ENCODE peak calls at places on chromosomes 1 and 21, in five cellular contexts. Z, W, K, U and T are unnamed samples.

GRCh38 chr1:55140137-55140536 is 75.0 kb downstream of the USP24 start:
- DNase-seq in W (no peak), U (no peak), K (no peak), Z (no peak), T (no peak)

GRCh38 chr1:112457965-112458364 is 50.8 kb upstream of the WNT2B start:
- DNase-seq in W (no peak), Z (no peak), U (no peak), K (no peak), T (no peak)

GRCh38 chr1:25677193-25677773 is 60.7 kb downstream of the MAN1C1 start:
- DNase-seq in U (no peak), W (no peak), Z (no peak), K (no peak), T (no peak)

GRCh38 chr1:63795455-63795854 is 21.6 kb downstream of the ROR1 start:
- DNase-seq in Z (no peak), K (no peak), U (peak; percentile 94), W (no peak), T (no peak)

GRCh38 chr1:156894711-156895407 is 1.3 kb downstream of the PEAR1 start:
- DNase-seq in U (no peak), W (no peak), K (no peak), Z (no peak), T (no peak)

GRCh38 chr1:63662846-63663245 is 69.6 kb downstream of the PGM1 start:
- DNase-seq in Z (no peak), K (peak; percentile 59), U (no peak), W (no peak), T (no peak)

GRCh38 chr1:107687846-107688753 is 276.9 kb downstream of the VAV3 start:
- DNase-seq in W (no peak), U (no peak), Z (no peak), K (no peak), T (no peak)

GRCh38 chr21:31132574-31133242 is 94.4 kb upstream of the KRTAP19-8 start:
- DNase-seq in W (no peak), U (no peak), K (no peak), Z (no peak), T (no peak)

GRCh38 chr21:19692231-19692630 is 1288.6 kb upstream of the TMPRSS15 start:
- DNase-seq in W (no peak), K (no peak), Z (no peak), U (no peak), T (no peak)

GRCh38 chr1:115426271-115426771 is 88.3 kb upstream of the NGF start:
- DNase-seq in Z (peak; percentile 17), W (no peak), U (no peak), K (peak; percentile 27), T (peak; percentile 67)